ENCODE peak calls at places on chromosomes 7 and 10, in nine cellular contexts. E is EL; U is stimulated activated CD8-positive, alpha-beta memory T cell treated with anti-CD3 and anti-CD28 coated beads, Interleukin-7, amount 100 ng/mL, for 24 hours; B is T1000; R is SHP77; O is NCI-H187; G is NCI-H1105; S is Ammon's horn; I is activated CD4-positive, alpha-beta T cell treated with anti-CD3 and anti-CD28 coated beads for 48 hours. H is an unnamed sample.

GRCh38 chr10:29317027-29317420 is 28.2 kb downstream of the LYZL1 start:
- DNase-seq in E (peak), U (no peak), B (no peak), R (no peak), O (no peak), G (no peak), S (no peak), I (no peak), H (no peak)

GRCh38 chr7:123966936-123967335 is 41.9 kb downstream of the SPAM1 start:
- DNase-seq in E (no peak), U (no peak), B (no peak), R (no peak), O (no peak), G (no peak), S (peak), I (no peak), H (no peak)

GRCh38 chr10:29007370-29007747 is 281.5 kb upstream of the LYZL1 start:
- DNase-seq in E (no peak), U (no peak), B (no peak), R (no peak), O (no peak), G (no peak), S (no peak), I (no peak), H (no peak)

GRCh38 chr7:134828361-134828760 is 48.9 kb downstream of the CALD1 start:
- DNase-seq in E (no peak), U (no peak), B (no peak), R (no peak), O (no peak), G (no peak), S (no peak), I (no peak), H (no peak)

GRCh38 chr10:90087197-90088007 is 386.0 kb downstream of the KIF20B start:
- DNase-seq in E (peak), U (no peak), B (no peak), R (no peak), O (no peak), G (no peak), S (no peak), I (peak), H (no peak)

GRCh38 chr7:51148216-51148615 is 168.4 kb downstream of the COBL start:
- DNase-seq in E (no peak), U (no peak), B (no peak), R (no peak), O (no peak), G (no peak), S (no peak), I (no peak), H (no peak)

GRCh38 chr7:140674899-140675701 is 2.4 kb downstream of the ADCK2 start:
- DNase-seq in E (peak), U (no peak), B (no peak), R (no peak), O (peak), G (no peak), S (peak), I (no peak), H (no peak)

GRCh38 chr7:141641876-141642275 is 60.1 kb downstream of the DENND11 start:
- DNase-seq in E (no peak), U (no peak), B (no peak), R (no peak), O (no peak), G (peak), S (no peak), I (no peak), H (no peak)

GRCh38 chr7:5383314-5384098 is 40.1 kb downstream of the TNRC18 start:
- DNase-seq in E (no peak), U (no peak), B (no peak), R (no peak), O (no peak), G (no peak), S (no peak), I (no peak), H (no peak)

GRCh38 chr10:52682766-52683165 is 89.8 kb downstream of the MBL2 start:
- DNase-seq in E (no peak), U (no peak), B (no peak), R (no peak), O (no peak), G (no peak), S (no peak), I (no peak), H (no peak)

GRCh38 chr7:153258686-153259085 is 499.1 kb downstream of the ACTR3B start:
- DNase-seq in E (no peak), U (no peak), B (no peak), R (no peak), O (no peak), G (no peak), S (no peak), I (no peak), H (no peak)

GRCh38 chr7:47153076-47153475 is 428.8 kb downstream of the TNS3 start:
- DNase-seq in E (peak), U (no peak), B (peak), R (peak), O (no peak), G (peak), S (no peak), I (no peak), H (no peak)

GRCh38 chr7:127252736-127253288 is at the start of gene GRM8:
- DNase-seq in E (peak), U (no peak), B (no peak), R (peak), O (peak), G (peak), S (peak), I (peak), H (peak)

GRCh38 chr7:116271980-116272886 is 61.9 kb downstream of the TES start:
- DNase-seq in E (peak), U (no peak), B (peak), R (no peak), O (no peak), G (no peak), S (peak), I (no peak), H (no peak)

GRCh38 chr7:157490465-157490912 is 153.7 kb downstream of the DNAJB6 start:
- DNase-seq in E (peak), U (no peak), B (no peak), R (no peak), O (no peak), G (no peak), S (peak), I (peak), H (no peak)

GRCh38 chr7:27204851-27205322 is 5.0 kb upstream of the HOXA13 start:
- DNase-seq in E (peak), U (no peak), B (no peak), R (no peak), O (no peak), G (no peak), S (no peak), I (no peak), H (no peak)